ENCODE peak calls at places on chromosomes 12 and 14, in six cellular contexts. A is mucosa of descending colon, X is H1, L is ascending aorta, Q is HEK293T, E is neural progenitor cell. G is an unnamed sample.

GRCh38 chr12:51341259-51342007 is 5.0 kb downstream of the CELA1 start:
- DNase-seq in A (no peak), L (peak), X (no peak), Q (peak), E (peak), G (peak)

GRCh38 chr14:67188326-67188725 is 914 bp upstream of the GARIN2 start:
- DNase-seq in X (no peak), L (no peak), Q (no peak), A (no peak), E (no peak), G (no peak)

GRCh38 chr12:94304012-94304411 is 155.6 kb downstream of the PLXNC1 start:
- DNase-seq in Q (no peak), E (no peak), X (no peak), L (no peak), A (no peak), G (no peak)

GRCh38 chr14:102496955-102497744 is 12.4 kb downstream of the ANKRD9 start:
- DNase-seq in L (no peak), Q (no peak), X (no peak), A (no peak), E (no peak), G (no peak)

GRCh38 chr12:50934981-50935807 is 17.1 kb upstream of the HIGD1C start:
- DNase-seq in E (no peak), A (no peak), L (no peak), Q (no peak), X (no peak), G (no peak)

GRCh38 chr12:27530157-27530922 is 6.3 kb downstream of the PPFIBP1 start:
- DNase-seq in A (no peak), Q (no peak), X (no peak), E (peak), L (no peak), G (no peak)

GRCh38 chr14:23306412-23307145 is at the start of gene BCL2L2:
- DNase-seq in A (peak), Q (peak), L (peak), X (peak), E (peak), G (no peak)

GRCh38 chr12:116662612-116663144 is 75.2 kb downstream of the SPRING1 start:
- DNase-seq in Q (no peak), L (no peak), A (peak), X (no peak), E (peak), G (no peak)

GRCh38 chr12:7433276-7433822 is 10.6 kb downstream of the CD163L1 start:
- DNase-seq in L (no peak), Q (no peak), A (no peak), E (no peak), X (no peak), G (no peak)

G was measured in CD8-positive, alpha-beta memory T cell.